ENCODE peak calls at places on chromosomes 6 and 20, in eight cellular contexts. One of them, this sample, is unnamed. For H3K4me1, the result is how much of the 10 kb centered on the place peaks cover.

GRCh38 chr6:127458817-127459216 is 372 bp downstream of the KIAA0408 start:
- DNase-seq in GM12878: no peak
- DNase-seq in tibial nerve: no peak
- DNase-seq in stomach: no peak
- DNase-seq in A549: no peak
- DNase-seq in sigmoid colon: peak
- DNase-seq in ovary: peak
- DNase-seq in H1: no peak
- DNase-seq in this sample: no peak

GRCh38 chr6:147868493-147869222 is 360.2 kb downstream of the SAMD5 start:
- DNase-seq in GM12878: no peak
- DNase-seq in tibial nerve: no peak
- DNase-seq in stomach: no peak
- DNase-seq in A549: no peak
- DNase-seq in sigmoid colon: no peak
- DNase-seq in ovary: no peak
- DNase-seq in H1: no peak
- DNase-seq in this sample: no peak

GRCh38 chr6:79947191-79948173 is at the start of gene ELOVL4:
- DNase-seq in GM12878: no peak
- DNase-seq in tibial nerve: peak
- DNase-seq in stomach: peak
- DNase-seq in A549: peak
- DNase-seq in sigmoid colon: peak
- DNase-seq in ovary: peak
- DNase-seq in H1: peak
- DNase-seq in this sample: no peak

GRCh38 chr20:1330075-1330830 is 1.3 kb upstream of the SDCBP2 start:
- DNase-seq in GM12878: peak
- DNase-seq in tibial nerve: no peak
- DNase-seq in stomach: peak
- DNase-seq in A549: no peak
- DNase-seq in sigmoid colon: peak
- DNase-seq in ovary: peak
- DNase-seq in H1: peak
- DNase-seq in this sample: peak

GRCh38 chr6:83092756-83093399 is 25.4 kb downstream of the DOP1A start:
- DNase-seq in GM12878: no peak
- DNase-seq in tibial nerve: no peak
- DNase-seq in stomach: no peak
- DNase-seq in A549: no peak
- DNase-seq in sigmoid colon: no peak
- DNase-seq in ovary: no peak
- DNase-seq in H1: no peak
- DNase-seq in this sample: no peak

GRCh38 chr6:43951756-43952675 is 175.2 kb downstream of the MRPL14 start:
- DNase-seq in GM12878: no peak
- DNase-seq in tibial nerve: no peak
- DNase-seq in stomach: no peak
- DNase-seq in A549: no peak
- DNase-seq in sigmoid colon: peak
- DNase-seq in ovary: no peak
- DNase-seq in H1: no peak
- DNase-seq in this sample: no peak

GRCh38 chr6:74991573-74992332 is 214.1 kb downstream of the COL12A1 start:
- DNase-seq in GM12878: no peak
- DNase-seq in tibial nerve: no peak
- DNase-seq in stomach: no peak
- DNase-seq in A549: no peak
- DNase-seq in sigmoid colon: no peak
- DNase-seq in ovary: no peak
- DNase-seq in H1: no peak
- DNase-seq in this sample: no peak

GRCh38 chr6:12286381-12287132 is 3.6 kb upstream of the EDN1 start:
- DNase-seq in GM12878: no peak
- DNase-seq in tibial nerve: no peak
- DNase-seq in stomach: no peak
- DNase-seq in A549: no peak
- DNase-seq in sigmoid colon: no peak
- DNase-seq in ovary: no peak
- DNase-seq in H1: no peak
- DNase-seq in this sample: no peak

GRCh38 chr6:82144852-82145332 is 102.7 kb downstream of the IBTK start:
- DNase-seq in GM12878: no peak
- DNase-seq in tibial nerve: peak
- DNase-seq in stomach: peak
- DNase-seq in A549: peak
- DNase-seq in sigmoid colon: no peak
- DNase-seq in ovary: peak
- DNase-seq in H1: no peak
- DNase-seq in this sample: no peak

GRCh38 chr6:107805504-107805903 is 18.6 kb downstream of the SCML4 start:
- DNase-seq in GM12878: no peak
- DNase-seq in tibial nerve: no peak
- DNase-seq in stomach: no peak
- DNase-seq in A549: no peak
- DNase-seq in sigmoid colon: no peak
- DNase-seq in ovary: no peak
- DNase-seq in H1: no peak
- DNase-seq in this sample: peak

GRCh38 chr20:63214514-63214913 is 1.4 kb downstream of the YTHDF1 start:
- DNase-seq in GM12878: no peak
- DNase-seq in tibial nerve: no peak
- DNase-seq in stomach: no peak
- DNase-seq in A549: no peak
- DNase-seq in sigmoid colon: no peak
- DNase-seq in ovary: no peak
- DNase-seq in H1: no peak
- DNase-seq in this sample: no peak

GRCh38 chr6:45626087-45626891 is 248.6 kb upstream of the SUPT3H start:
- DNase-seq in GM12878: no peak
- DNase-seq in tibial nerve: no peak
- DNase-seq in stomach: no peak
- DNase-seq in A549: no peak
- DNase-seq in sigmoid colon: no peak
- DNase-seq in ovary: no peak
- DNase-seq in H1: no peak
- DNase-seq in this sample: no peak

GRCh38 chr6:122838060-122838780 is 49.2 kb downstream of the SMPDL3A start:
- DNase-seq in GM12878: no peak
- DNase-seq in tibial nerve: no peak
- DNase-seq in stomach: no peak
- DNase-seq in A549: peak
- DNase-seq in sigmoid colon: no peak
- DNase-seq in ovary: no peak
- DNase-seq in H1: no peak
- DNase-seq in this sample: no peak

GRCh38 chr6:71056656-71057055 is 99.8 kb upstream of the B3GAT2 start:
- DNase-seq in GM12878: no peak
- DNase-seq in tibial nerve: no peak
- DNase-seq in stomach: no peak
- DNase-seq in A549: no peak
- DNase-seq in sigmoid colon: no peak
- DNase-seq in ovary: no peak
- DNase-seq in H1: no peak
- DNase-seq in this sample: no peak

GRCh38 chr6:125004198-125004597 is 42.0 kb downstream of the RNF217 start:
- DNase-seq in GM12878: no peak
- DNase-seq in tibial nerve: no peak
- DNase-seq in stomach: peak
- DNase-seq in A549: no peak
- DNase-seq in sigmoid colon: no peak
- DNase-seq in ovary: no peak
- DNase-seq in H1: no peak
- DNase-seq in this sample: no peak

GRCh38 chr20:32207211-32207625 is 325 bp downstream of the PLAGL2 start:
- DNase-seq in GM12878: no peak
- DNase-seq in tibial nerve: no peak
- DNase-seq in stomach: no peak
- DNase-seq in A549: peak
- DNase-seq in sigmoid colon: no peak
- DNase-seq in ovary: peak
- DNase-seq in H1: no peak
- DNase-seq in this sample: no peak

GRCh38 chr6:129889580-129889979 is 28.5 kb upstream of the TMEM244 start:
- DNase-seq in GM12878: no peak
- DNase-seq in tibial nerve: no peak
- DNase-seq in stomach: no peak
- DNase-seq in A549: no peak
- DNase-seq in sigmoid colon: no peak
- DNase-seq in ovary: no peak
- DNase-seq in H1: no peak
- DNase-seq in this sample: no peak

GRCh38 chr6:34696189-34696738 is 303 bp downstream of the ILRUN start:
- DNase-seq in GM12878: no peak
- DNase-seq in tibial nerve: peak
- DNase-seq in stomach: peak
- DNase-seq in A549: no peak
- DNase-seq in sigmoid colon: no peak
- DNase-seq in ovary: no peak
- DNase-seq in H1: no peak
- DNase-seq in this sample: no peak

GRCh38 chr20:59123011-59123676 is 40.5 kb upstream of the ZNF831 start:
- DNase-seq in GM12878: no peak
- DNase-seq in tibial nerve: no peak
- DNase-seq in stomach: no peak
- DNase-seq in A549: no peak
- DNase-seq in sigmoid colon: no peak
- DNase-seq in ovary: no peak
- DNase-seq in H1: no peak
- DNase-seq in this sample: no peak

GRCh38 chr20:32635764-32636163 is 38.0 kb downstream of the C20orf203 start:
- DNase-seq in GM12878: no peak
- DNase-seq in tibial nerve: no peak
- DNase-seq in stomach: no peak
- DNase-seq in A549: no peak
- DNase-seq in sigmoid colon: no peak
- DNase-seq in ovary: no peak
- DNase-seq in H1: no peak
- DNase-seq in this sample: no peak

GRCh38 chr6:118387921-118388701 is 160.0 kb upstream of the PLN start:
- DNase-seq in GM12878: no peak
- DNase-seq in tibial nerve: no peak
- DNase-seq in stomach: no peak
- DNase-seq in A549: no peak
- DNase-seq in sigmoid colon: no peak
- DNase-seq in ovary: no peak
- DNase-seq in H1: no peak
- DNase-seq in this sample: no peak

GRCh38 chr20:37598101-37598530 is 70.4 kb upstream of the BLCAP start:
- DNase-seq in GM12878: no peak
- DNase-seq in tibial nerve: no peak
- DNase-seq in stomach: no peak
- DNase-seq in A549: no peak
- DNase-seq in sigmoid colon: no peak
- DNase-seq in ovary: no peak
- DNase-seq in H1: peak
- DNase-seq in this sample: no peak

GRCh38 chr6:167424700-167425099 is 99.8 kb downstream of the TTLL2 start:
- DNase-seq in GM12878: no peak
- DNase-seq in tibial nerve: no peak
- DNase-seq in stomach: no peak
- DNase-seq in A549: no peak
- DNase-seq in sigmoid colon: no peak
- DNase-seq in ovary: no peak
- DNase-seq in H1: no peak
- DNase-seq in this sample: no peak

GRCh38 chr6:46684771-46685170 is 2.9 kb upstream of the TDRD6 start:
- DNase-seq in GM12878: no peak
- DNase-seq in tibial nerve: no peak
- DNase-seq in stomach: no peak
- DNase-seq in A549: no peak
- DNase-seq in sigmoid colon: no peak
- DNase-seq in ovary: no peak
- DNase-seq in H1: no peak
- DNase-seq in this sample: no peak

GRCh38 chr20:4373454-4373853 is 348.3 kb upstream of the PRND start:
- DNase-seq in GM12878: no peak
- DNase-seq in tibial nerve: no peak
- DNase-seq in stomach: no peak
- DNase-seq in A549: no peak
- DNase-seq in sigmoid colon: no peak
- DNase-seq in ovary: no peak
- DNase-seq in H1: no peak
- DNase-seq in this sample: no peak
- H3K4me1 ChIP-seq in GM12878: under half
- H3K4me1 ChIP-seq in tibial nerve: under half
- H3K4me1 ChIP-seq in stomach: under half
- H3K4me1 ChIP-seq in A549: under half
- H3K4me1 ChIP-seq in sigmoid colon: under half
- H3K4me1 ChIP-seq in ovary: under half
- H3K4me1 ChIP-seq in H1: under half
- H3K4me1 ChIP-seq in this sample: under half

DNA sequence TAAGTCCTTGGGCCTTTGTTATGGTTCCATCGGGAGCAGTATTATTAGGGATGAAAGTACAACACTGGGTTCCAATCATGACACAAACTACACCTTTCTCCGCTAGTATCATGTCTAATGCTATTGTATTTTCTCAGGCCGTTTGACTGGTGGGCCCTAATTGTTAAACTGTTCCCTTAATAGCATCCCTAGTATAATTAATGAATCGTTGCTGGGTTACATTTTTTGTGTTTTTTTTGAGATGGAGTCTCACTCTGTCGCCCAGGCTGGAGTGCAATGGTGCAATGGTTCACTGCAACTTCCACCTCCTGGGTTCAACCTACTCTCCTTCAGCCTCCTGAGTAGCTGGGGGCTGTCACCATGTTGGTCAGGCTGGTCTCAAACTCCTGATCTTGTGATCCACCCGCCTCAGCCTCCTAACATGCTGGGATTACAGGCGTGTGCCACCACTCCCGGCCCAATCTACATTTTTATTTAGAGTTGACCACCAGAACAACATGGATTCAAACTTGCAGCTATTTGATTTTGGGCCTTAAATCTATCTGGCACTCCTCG is 4.1 kb upstream of the ZNFX1 start:
- DNase-seq in GM12878: no peak
- DNase-seq in tibial nerve: no peak
- DNase-seq in stomach: no peak
- DNase-seq in A549: no peak
- DNase-seq in sigmoid colon: no peak
- DNase-seq in ovary: no peak
- DNase-seq in H1: no peak
- DNase-seq in this sample: no peak
- H3K27ac ChIP-seq in GM12878: peak
- H3K27ac ChIP-seq in tibial nerve: no peak
- H3K27ac ChIP-seq in stomach: peak
- H3K27ac ChIP-seq in A549: peak
- H3K27ac ChIP-seq in sigmoid colon: no peak
- H3K27ac ChIP-seq in ovary: no peak
- H3K27ac ChIP-seq in H1: peak
- H3K27ac ChIP-seq in this sample: no peak

GRCh38 chr6:37980222-37980595 is 160.7 kb downstream of the ZFAND3 start:
- DNase-seq in GM12878: no peak
- DNase-seq in tibial nerve: no peak
- DNase-seq in stomach: no peak
- DNase-seq in A549: no peak
- DNase-seq in sigmoid colon: no peak
- DNase-seq in ovary: no peak
- DNase-seq in H1: no peak
- DNase-seq in this sample: no peak
- TF ChIP-seq EP300 in GM12878: no peak
- TF ChIP-seq EP300 in tibial nerve: no peak
- TF ChIP-seq EP300 in stomach: no peak
- TF ChIP-seq EP300 in A549: no peak
- TF ChIP-seq EP300 in sigmoid colon: no peak
- TF ChIP-seq EP300 in ovary: no peak
- TF ChIP-seq EP300 in H1: no peak
- TF ChIP-seq EP300 in this sample: no peak

GRCh38 chr20:57701090-57701489 is 8.7 kb downstream of the PMEPA1 start:
- DNase-seq in GM12878: no peak
- DNase-seq in tibial nerve: no peak
- DNase-seq in stomach: no peak
- DNase-seq in A549: no peak
- DNase-seq in sigmoid colon: no peak
- DNase-seq in ovary: no peak
- DNase-seq in H1: no peak
- DNase-seq in this sample: no peak
- H3K4me1 ChIP-seq in GM12878: under half
- H3K4me1 ChIP-seq in tibial nerve: under half
- H3K4me1 ChIP-seq in stomach: under half
- H3K4me1 ChIP-seq in A549: half or more
- H3K4me1 ChIP-seq in sigmoid colon: under half
- H3K4me1 ChIP-seq in ovary: under half
- H3K4me1 ChIP-seq in H1: under half
- H3K4me1 ChIP-seq in this sample: half or more

This sample was measured in esophagus muscularis mucosa.